ENCODE peak calls at places on chromosomes 12 and 14, in ten cellular contexts. One of them, this sample, is unnamed.

GRCh38 chr12:101415228-101415627 is 7.7 kb upstream of the ARL1 start:
- DNase-seq in fibroblast of the conjunctiva: no peak
- DNase-seq in uterus: no peak
- DNase-seq in thoracic aorta: no peak
- DNase-seq in upper lobe of right lung: no peak
- DNase-seq in non-pigmented ciliary epithelial cell: no peak
- DNase-seq in sciatic nerve: no peak
- DNase-seq in activated CD4-positive, alpha-beta memory T cell treated with anti-CD3 and anti-CD28 coated beads, Interleukin-2, amount 10 ng/mL, durations not matched to agents 7 days and 5 days: no peak
- DNase-seq in thyroid gland: no peak
- DNase-seq in M059J: no peak
- DNase-seq in this sample: no peak

GRCh38 chr14:30558362-30558674 is 640 bp upstream of the G2E3 start:
- DNase-seq in fibroblast of the conjunctiva: no peak
- DNase-seq in uterus: no peak
- DNase-seq in thoracic aorta: no peak
- DNase-seq in upper lobe of right lung: no peak
- DNase-seq in non-pigmented ciliary epithelial cell: no peak
- DNase-seq in sciatic nerve: no peak
- DNase-seq in activated CD4-positive, alpha-beta memory T cell treated with anti-CD3 and anti-CD28 coated beads, Interleukin-2, amount 10 ng/mL, durations not matched to agents 7 days and 5 days: no peak
- DNase-seq in thyroid gland: no peak
- DNase-seq in M059J: no peak
- DNase-seq in this sample: no peak

GRCh38 chr12:53145383-53145782 is 35.1 kb upstream of the ZNF740 start:
- DNase-seq in fibroblast of the conjunctiva: no peak
- DNase-seq in uterus: no peak
- DNase-seq in thoracic aorta: no peak
- DNase-seq in upper lobe of right lung: no peak
- DNase-seq in non-pigmented ciliary epithelial cell: no peak
- DNase-seq in sciatic nerve: no peak
- DNase-seq in activated CD4-positive, alpha-beta memory T cell treated with anti-CD3 and anti-CD28 coated beads, Interleukin-2, amount 10 ng/mL, durations not matched to agents 7 days and 5 days: no peak
- DNase-seq in thyroid gland: no peak
- DNase-seq in M059J: peak
- DNase-seq in this sample: peak

GRCh38 chr12:107318804-107319535 is 225.6 kb upstream of the CRY1 start:
- DNase-seq in fibroblast of the conjunctiva: no peak
- DNase-seq in uterus: no peak
- DNase-seq in thoracic aorta: no peak
- DNase-seq in upper lobe of right lung: no peak
- DNase-seq in non-pigmented ciliary epithelial cell: no peak
- DNase-seq in sciatic nerve: no peak
- DNase-seq in activated CD4-positive, alpha-beta memory T cell treated with anti-CD3 and anti-CD28 coated beads, Interleukin-2, amount 10 ng/mL, durations not matched to agents 7 days and 5 days: peak
- DNase-seq in thyroid gland: peak
- DNase-seq in M059J: peak
- DNase-seq in this sample: no peak

GRCh38 chr12:74626397-74626796 is 88.8 kb downstream of the ATXN7L3B start:
- DNase-seq in fibroblast of the conjunctiva: no peak
- DNase-seq in uterus: no peak
- DNase-seq in thoracic aorta: no peak
- DNase-seq in upper lobe of right lung: no peak
- DNase-seq in non-pigmented ciliary epithelial cell: no peak
- DNase-seq in sciatic nerve: no peak
- DNase-seq in activated CD4-positive, alpha-beta memory T cell treated with anti-CD3 and anti-CD28 coated beads, Interleukin-2, amount 10 ng/mL, durations not matched to agents 7 days and 5 days: no peak
- DNase-seq in thyroid gland: no peak
- DNase-seq in M059J: no peak
- DNase-seq in this sample: no peak

GRCh38 chr12:119115296-119115905 is 63.3 kb upstream of the HSPB8 start:
- DNase-seq in fibroblast of the conjunctiva: peak
- DNase-seq in uterus: peak
- DNase-seq in thoracic aorta: no peak
- DNase-seq in upper lobe of right lung: no peak
- DNase-seq in non-pigmented ciliary epithelial cell: no peak
- DNase-seq in sciatic nerve: no peak
- DNase-seq in activated CD4-positive, alpha-beta memory T cell treated with anti-CD3 and anti-CD28 coated beads, Interleukin-2, amount 10 ng/mL, durations not matched to agents 7 days and 5 days: peak
- DNase-seq in thyroid gland: peak
- DNase-seq in M059J: peak
- DNase-seq in this sample: peak

GRCh38 chr14:22168092-22168955 is 420.7 kb downstream of the DAD1 start:
- DNase-seq in fibroblast of the conjunctiva: no peak
- DNase-seq in uterus: no peak
- DNase-seq in thoracic aorta: no peak
- DNase-seq in upper lobe of right lung: no peak
- DNase-seq in non-pigmented ciliary epithelial cell: no peak
- DNase-seq in sciatic nerve: no peak
- DNase-seq in activated CD4-positive, alpha-beta memory T cell treated with anti-CD3 and anti-CD28 coated beads, Interleukin-2, amount 10 ng/mL, durations not matched to agents 7 days and 5 days: no peak
- DNase-seq in thyroid gland: no peak
- DNase-seq in M059J: no peak
- DNase-seq in this sample: no peak

GRCh38 chr12:15201456-15201855 is 19.8 kb downstream of the RERG start:
- DNase-seq in fibroblast of the conjunctiva: no peak
- DNase-seq in uterus: no peak
- DNase-seq in thoracic aorta: no peak
- DNase-seq in upper lobe of right lung: no peak
- DNase-seq in non-pigmented ciliary epithelial cell: no peak
- DNase-seq in sciatic nerve: no peak
- DNase-seq in activated CD4-positive, alpha-beta memory T cell treated with anti-CD3 and anti-CD28 coated beads, Interleukin-2, amount 10 ng/mL, durations not matched to agents 7 days and 5 days: no peak
- DNase-seq in thyroid gland: no peak
- DNase-seq in M059J: no peak
- DNase-seq in this sample: no peak

GRCh38 chr14:103259801-103260628 is 74.0 kb upstream of the EIF5 start:
- DNase-seq in fibroblast of the conjunctiva: no peak
- DNase-seq in uterus: no peak
- DNase-seq in thoracic aorta: no peak
- DNase-seq in upper lobe of right lung: no peak
- DNase-seq in non-pigmented ciliary epithelial cell: no peak
- DNase-seq in sciatic nerve: no peak
- DNase-seq in activated CD4-positive, alpha-beta memory T cell treated with anti-CD3 and anti-CD28 coated beads, Interleukin-2, amount 10 ng/mL, durations not matched to agents 7 days and 5 days: no peak
- DNase-seq in thyroid gland: no peak
- DNase-seq in M059J: peak
- DNase-seq in this sample: no peak

GRCh38 chr14:80358112-80358511 is 146.8 kb upstream of the DIO2 start:
- DNase-seq in fibroblast of the conjunctiva: no peak
- DNase-seq in uterus: no peak
- DNase-seq in thoracic aorta: no peak
- DNase-seq in upper lobe of right lung: no peak
- DNase-seq in non-pigmented ciliary epithelial cell: no peak
- DNase-seq in sciatic nerve: no peak
- DNase-seq in activated CD4-positive, alpha-beta memory T cell treated with anti-CD3 and anti-CD28 coated beads, Interleukin-2, amount 10 ng/mL, durations not matched to agents 7 days and 5 days: no peak
- DNase-seq in thyroid gland: no peak
- DNase-seq in M059J: no peak
- DNase-seq in this sample: no peak

GRCh38 chr12:47573146-47573659 is 132.6 kb downstream of the RPAP3 start:
- DNase-seq in fibroblast of the conjunctiva: no peak
- DNase-seq in uterus: no peak
- DNase-seq in thoracic aorta: no peak
- DNase-seq in upper lobe of right lung: no peak
- DNase-seq in non-pigmented ciliary epithelial cell: no peak
- DNase-seq in sciatic nerve: no peak
- DNase-seq in activated CD4-positive, alpha-beta memory T cell treated with anti-CD3 and anti-CD28 coated beads, Interleukin-2, amount 10 ng/mL, durations not matched to agents 7 days and 5 days: no peak
- DNase-seq in thyroid gland: no peak
- DNase-seq in M059J: no peak
- DNase-seq in this sample: no peak

GRCh38 chr14:67487937-67488893 is at the start of gene TMEM229B:
- DNase-seq in fibroblast of the conjunctiva: no peak
- DNase-seq in uterus: no peak
- DNase-seq in thoracic aorta: no peak
- DNase-seq in upper lobe of right lung: peak
- DNase-seq in non-pigmented ciliary epithelial cell: no peak
- DNase-seq in sciatic nerve: no peak
- DNase-seq in activated CD4-positive, alpha-beta memory T cell treated with anti-CD3 and anti-CD28 coated beads, Interleukin-2, amount 10 ng/mL, durations not matched to agents 7 days and 5 days: peak
- DNase-seq in thyroid gland: peak
- DNase-seq in M059J: peak
- DNase-seq in this sample: no peak

GRCh38 chr12:104323899-104324298 is 20.4 kb downstream of the EID3 start:
- DNase-seq in fibroblast of the conjunctiva: no peak
- DNase-seq in uterus: no peak
- DNase-seq in thoracic aorta: no peak
- DNase-seq in upper lobe of right lung: no peak
- DNase-seq in non-pigmented ciliary epithelial cell: no peak
- DNase-seq in sciatic nerve: no peak
- DNase-seq in activated CD4-positive, alpha-beta memory T cell treated with anti-CD3 and anti-CD28 coated beads, Interleukin-2, amount 10 ng/mL, durations not matched to agents 7 days and 5 days: no peak
- DNase-seq in thyroid gland: no peak
- DNase-seq in M059J: no peak
- DNase-seq in this sample: no peak

GRCh38 chr12:1660304-1661187 is 30.3 kb upstream of the ADIPOR2 start:
- DNase-seq in fibroblast of the conjunctiva: no peak
- DNase-seq in uterus: peak
- DNase-seq in thoracic aorta: no peak
- DNase-seq in upper lobe of right lung: peak
- DNase-seq in non-pigmented ciliary epithelial cell: no peak
- DNase-seq in sciatic nerve: peak
- DNase-seq in activated CD4-positive, alpha-beta memory T cell treated with anti-CD3 and anti-CD28 coated beads, Interleukin-2, amount 10 ng/mL, durations not matched to agents 7 days and 5 days: peak
- DNase-seq in thyroid gland: peak
- DNase-seq in M059J: peak
- DNase-seq in this sample: no peak

GRCh38 chr12:106645074-106645421 is 62.2 kb downstream of the RFX4 start:
- DNase-seq in fibroblast of the conjunctiva: no peak
- DNase-seq in uterus: no peak
- DNase-seq in thoracic aorta: no peak
- DNase-seq in upper lobe of right lung: peak
- DNase-seq in non-pigmented ciliary epithelial cell: no peak
- DNase-seq in sciatic nerve: peak
- DNase-seq in activated CD4-positive, alpha-beta memory T cell treated with anti-CD3 and anti-CD28 coated beads, Interleukin-2, amount 10 ng/mL, durations not matched to agents 7 days and 5 days: no peak
- DNase-seq in thyroid gland: peak
- DNase-seq in M059J: peak
- DNase-seq in this sample: no peak

GRCh38 chr12:109097435-109098141 is at the start of gene UNG:
- DNase-seq in fibroblast of the conjunctiva: peak
- DNase-seq in uterus: peak
- DNase-seq in thoracic aorta: peak
- DNase-seq in upper lobe of right lung: peak
- DNase-seq in non-pigmented ciliary epithelial cell: peak
- DNase-seq in sciatic nerve: peak
- DNase-seq in activated CD4-positive, alpha-beta memory T cell treated with anti-CD3 and anti-CD28 coated beads, Interleukin-2, amount 10 ng/mL, durations not matched to agents 7 days and 5 days: peak
- DNase-seq in thyroid gland: peak
- DNase-seq in M059J: peak
- DNase-seq in this sample: peak

GRCh38 chr12:89016970-89017778 is 335.1 kb downstream of the DUSP6 start:
- DNase-seq in fibroblast of the conjunctiva: peak
- DNase-seq in uterus: peak
- DNase-seq in thoracic aorta: no peak
- DNase-seq in upper lobe of right lung: peak
- DNase-seq in non-pigmented ciliary epithelial cell: peak
- DNase-seq in sciatic nerve: peak
- DNase-seq in activated CD4-positive, alpha-beta memory T cell treated with anti-CD3 and anti-CD28 coated beads, Interleukin-2, amount 10 ng/mL, durations not matched to agents 7 days and 5 days: peak
- DNase-seq in thyroid gland: peak
- DNase-seq in M059J: peak
- DNase-seq in this sample: peak

GRCh38 chr12:49910331-49911212 is 6.9 kb upstream of the FAIM2 start:
- DNase-seq in fibroblast of the conjunctiva: no peak
- DNase-seq in uterus: no peak
- DNase-seq in thoracic aorta: no peak
- DNase-seq in upper lobe of right lung: peak
- DNase-seq in non-pigmented ciliary epithelial cell: no peak
- DNase-seq in sciatic nerve: no peak
- DNase-seq in activated CD4-positive, alpha-beta memory T cell treated with anti-CD3 and anti-CD28 coated beads, Interleukin-2, amount 10 ng/mL, durations not matched to agents 7 days and 5 days: no peak
- DNase-seq in thyroid gland: peak
- DNase-seq in M059J: no peak
- DNase-seq in this sample: no peak

GRCh38 chr12:53825246-53826081 is 73.7 kb upstream of the CISTR start:
- DNase-seq in fibroblast of the conjunctiva: no peak
- DNase-seq in uterus: no peak
- DNase-seq in thoracic aorta: no peak
- DNase-seq in upper lobe of right lung: no peak
- DNase-seq in non-pigmented ciliary epithelial cell: no peak
- DNase-seq in sciatic nerve: no peak
- DNase-seq in activated CD4-positive, alpha-beta memory T cell treated with anti-CD3 and anti-CD28 coated beads, Interleukin-2, amount 10 ng/mL, durations not matched to agents 7 days and 5 days: no peak
- DNase-seq in thyroid gland: no peak
- DNase-seq in M059J: peak
- DNase-seq in this sample: no peak

GRCh38 chr12:2982361-2982760 is 23.2 kb downstream of the TEAD4 start:
- DNase-seq in fibroblast of the conjunctiva: no peak
- DNase-seq in uterus: no peak
- DNase-seq in thoracic aorta: no peak
- DNase-seq in upper lobe of right lung: no peak
- DNase-seq in non-pigmented ciliary epithelial cell: no peak
- DNase-seq in sciatic nerve: no peak
- DNase-seq in activated CD4-positive, alpha-beta memory T cell treated with anti-CD3 and anti-CD28 coated beads, Interleukin-2, amount 10 ng/mL, durations not matched to agents 7 days and 5 days: no peak
- DNase-seq in thyroid gland: no peak
- DNase-seq in M059J: no peak
- DNase-seq in this sample: no peak

GRCh38 chr12:128790221-128790620 is 33.5 kb downstream of the SLC15A4 start:
- DNase-seq in fibroblast of the conjunctiva: no peak
- DNase-seq in uterus: no peak
- DNase-seq in thoracic aorta: no peak
- DNase-seq in upper lobe of right lung: peak
- DNase-seq in non-pigmented ciliary epithelial cell: no peak
- DNase-seq in sciatic nerve: no peak
- DNase-seq in activated CD4-positive, alpha-beta memory T cell treated with anti-CD3 and anti-CD28 coated beads, Interleukin-2, amount 10 ng/mL, durations not matched to agents 7 days and 5 days: no peak
- DNase-seq in thyroid gland: no peak
- DNase-seq in M059J: no peak
- DNase-seq in this sample: no peak

GRCh38 chr14:61753631-61754030 is 8.6 kb upstream of the SNAPC1 start:
- DNase-seq in fibroblast of the conjunctiva: no peak
- DNase-seq in uterus: no peak
- DNase-seq in thoracic aorta: no peak
- DNase-seq in upper lobe of right lung: no peak
- DNase-seq in non-pigmented ciliary epithelial cell: no peak
- DNase-seq in sciatic nerve: no peak
- DNase-seq in activated CD4-positive, alpha-beta memory T cell treated with anti-CD3 and anti-CD28 coated beads, Interleukin-2, amount 10 ng/mL, durations not matched to agents 7 days and 5 days: no peak
- DNase-seq in thyroid gland: no peak
- DNase-seq in M059J: peak
- DNase-seq in this sample: no peak

GRCh38 chr12:26845057-26845666 is 12.2 kb upstream of the ITPR2 start:
- DNase-seq in fibroblast of the conjunctiva: no peak
- DNase-seq in uterus: peak
- DNase-seq in thoracic aorta: peak
- DNase-seq in upper lobe of right lung: peak
- DNase-seq in non-pigmented ciliary epithelial cell: no peak
- DNase-seq in sciatic nerve: peak
- DNase-seq in activated CD4-positive, alpha-beta memory T cell treated with anti-CD3 and anti-CD28 coated beads, Interleukin-2, amount 10 ng/mL, durations not matched to agents 7 days and 5 days: no peak
- DNase-seq in thyroid gland: peak
- DNase-seq in M059J: peak
- DNase-seq in this sample: no peak

GRCh38 chr12:50985322-50985721 is 33.0 kb downstream of the HIGD1C start:
- DNase-seq in fibroblast of the conjunctiva: peak
- DNase-seq in uterus: peak
- DNase-seq in thoracic aorta: no peak
- DNase-seq in upper lobe of right lung: no peak
- DNase-seq in non-pigmented ciliary epithelial cell: peak
- DNase-seq in sciatic nerve: no peak
- DNase-seq in activated CD4-positive, alpha-beta memory T cell treated with anti-CD3 and anti-CD28 coated beads, Interleukin-2, amount 10 ng/mL, durations not matched to agents 7 days and 5 days: no peak
- DNase-seq in thyroid gland: no peak
- DNase-seq in M059J: peak
- DNase-seq in this sample: peak

GRCh38 chr12:130017571-130018449 is 114.0 kb upstream of the TMEM132D start:
- DNase-seq in fibroblast of the conjunctiva: no peak
- DNase-seq in uterus: no peak
- DNase-seq in thoracic aorta: no peak
- DNase-seq in upper lobe of right lung: no peak
- DNase-seq in non-pigmented ciliary epithelial cell: no peak
- DNase-seq in sciatic nerve: peak
- DNase-seq in activated CD4-positive, alpha-beta memory T cell treated with anti-CD3 and anti-CD28 coated beads, Interleukin-2, amount 10 ng/mL, durations not matched to agents 7 days and 5 days: no peak
- DNase-seq in thyroid gland: no peak
- DNase-seq in M059J: peak
- DNase-seq in this sample: no peak

GRCh38 chr12:91931110-91931509 is 214.5 kb downstream of the BTG1 start:
- DNase-seq in fibroblast of the conjunctiva: peak
- DNase-seq in uterus: peak
- DNase-seq in thoracic aorta: no peak
- DNase-seq in upper lobe of right lung: no peak
- DNase-seq in non-pigmented ciliary epithelial cell: no peak
- DNase-seq in sciatic nerve: no peak
- DNase-seq in activated CD4-positive, alpha-beta memory T cell treated with anti-CD3 and anti-CD28 coated beads, Interleukin-2, amount 10 ng/mL, durations not matched to agents 7 days and 5 days: no peak
- DNase-seq in thyroid gland: peak
- DNase-seq in M059J: no peak
- DNase-seq in this sample: no peak

GRCh38 chr12:57185403-57185802 is 31.2 kb upstream of the NXPH4 start:
- DNase-seq in fibroblast of the conjunctiva: no peak
- DNase-seq in uterus: no peak
- DNase-seq in thoracic aorta: no peak
- DNase-seq in upper lobe of right lung: no peak
- DNase-seq in non-pigmented ciliary epithelial cell: no peak
- DNase-seq in sciatic nerve: no peak
- DNase-seq in activated CD4-positive, alpha-beta memory T cell treated with anti-CD3 and anti-CD28 coated beads, Interleukin-2, amount 10 ng/mL, durations not matched to agents 7 days and 5 days: no peak
- DNase-seq in thyroid gland: no peak
- DNase-seq in M059J: no peak
- DNase-seq in this sample: no peak

GRCh38 chr12:6452908-6453630 is 1.2 kb downstream of the TAPBPL start:
- DNase-seq in fibroblast of the conjunctiva: no peak
- DNase-seq in uterus: no peak
- DNase-seq in thoracic aorta: no peak
- DNase-seq in upper lobe of right lung: peak
- DNase-seq in non-pigmented ciliary epithelial cell: no peak
- DNase-seq in sciatic nerve: no peak
- DNase-seq in activated CD4-positive, alpha-beta memory T cell treated with anti-CD3 and anti-CD28 coated beads, Interleukin-2, amount 10 ng/mL, durations not matched to agents 7 days and 5 days: peak
- DNase-seq in thyroid gland: peak
- DNase-seq in M059J: no peak
- DNase-seq in this sample: no peak

This sample was measured in AG09319.